ENCODE peak calls at places on chromosome 19, in nine cellular contexts. V is left ventricle myocardium inferior, G is dorsolateral prefrontal cortex, C is psoas muscle, Y is ascending aorta, Z is heart right ventricle, H is SJCRH30, S is stomach, N is BJ. B is an unnamed sample.

GRCh38 chr19:53466726-53467125 is 807 bp upstream of the ZNF813 start:
- DNase-seq in Z (no peak), V (no peak), Y (no peak), N (no peak), C (no peak), S (no peak), H (no peak), G (no peak), B (no peak)

GRCh38 chr19:46878613-46879375 is 18.0 kb downstream of the ARHGAP35 start:
- DNase-seq in G (no peak), S (no peak), Z (no peak), C (peak; percentile 58), V (no peak), N (peak; percentile 68), H (peak; percentile 50), Y (no peak), B (no peak)

GRCh38 chr19:4519521-4520277 is 1.4 kb upstream of the PLIN4 start:
- DNase-seq in V (peak; percentile 66), C (no peak), H (no peak), Y (no peak), Z (peak; percentile 42), N (no peak), G (no peak), S (no peak), B (no peak)

GRCh38 chr19:47044946-47045866 is 3.2 kb downstream of the TMEM160 start:
- DNase-seq in S (no peak), H (no peak), V (no peak), N (no peak), Z (no peak), C (no peak), G (no peak), Y (no peak), B (no peak)

GRCh38 chr19:1265611-1266115 is 3.5 kb upstream of the CIRBP start:
- DNase-seq in Y (peak; percentile 76), V (peak; percentile 71), C (peak; percentile 91), S (no peak), N (no peak), H (peak; percentile 66), G (no peak), Z (peak; percentile 73), B (no peak)

GRCh38 chr19:36103842-36104552 is 6.9 kb upstream of the OVOL3 start:
- DNase-seq in Y (no peak), H (no peak), S (no peak), Z (no peak), C (no peak), V (no peak), G (no peak), N (no peak), B (no peak)

GRCh38 chr19:46271488-46272197 is 25.2 kb upstream of the HIF3A start:
- DNase-seq in N (peak; percentile 71), Z (no peak), H (no peak), V (no peak), C (no peak), G (no peak), S (no peak), Y (no peak), B (no peak)

GRCh38 chr19:35249848-35250711 is 1.3 kb downstream of the LSR start:
- DNase-seq in N (no peak), H (no peak), Z (no peak), Y (no peak), S (no peak), V (no peak), G (no peak), C (no peak), B (peak; percentile 17)

GRCh38 chr19:13872339-13872694 is 4.6 kb upstream of the NANOS3 start:
- DNase-seq in V (no peak), H (no peak), G (no peak), Z (no peak), N (no peak), C (no peak), Y (no peak), S (no peak), B (no peak)

GRCh38 chr19:1027953-1028902 is 1.8 kb downstream of the CNN2 start:
- DNase-seq in N (peak; percentile 76), Z (peak; percentile 62), G (no peak), Y (no peak), V (peak; percentile 61), S (peak; percentile 80), C (peak; percentile 78), H (peak; percentile 97), B (peak; percentile 88)

GRCh38 chr19:6970478-6970877 is 50.8 kb downstream of the MBD3L2B start:
- DNase-seq in Y (no peak), V (no peak), C (no peak), G (no peak), H (peak; percentile 16), Z (no peak), N (no peak), S (no peak), B (no peak)

GRCh38 chr19:57103573-57104277 is 16.1 kb upstream of the USP29 start:
- DNase-seq in V (peak; percentile 38), Z (peak; percentile 39), C (peak; percentile 59), G (peak; percentile 65), N (peak; percentile 1), Y (no peak), S (peak; percentile 41), H (peak; percentile 59), B (peak; percentile 68)

GRCh38 chr19:932647-933552 is 7.1 kb downstream of the ARID3A start:
- DNase-seq in Z (peak; percentile 81), C (peak; percentile 86), N (peak; percentile 77), V (peak; percentile 84), G (no peak), Y (no peak), S (peak; percentile 71), H (peak; percentile 89), B (peak; percentile 56)

GRCh38 chr19:16834747-16835146 is 5.5 kb downstream of the SIN3B start:
- DNase-seq in N (no peak), V (no peak), H (no peak), Y (no peak), C (no peak), S (no peak), Z (no peak), G (no peak), B (no peak)

GRCh38 chr19:34985249-34986022 is 14.7 kb upstream of the GRAMD1A start:
- DNase-seq in C (peak; percentile 60), N (no peak), S (peak; percentile 57), Y (no peak), H (no peak), Z (peak; percentile 61), G (no peak), V (peak; percentile 65), B (peak; percentile 37)

GRCh38 chr19:18091217-18091608 is 4.5 kb upstream of the IL12RB1 start:
- DNase-seq in Z (peak; percentile 32), H (no peak), N (no peak), S (peak; percentile 61), V (peak; percentile 52), C (peak; percentile 69), Y (peak; percentile 52), G (no peak), B (peak; percentile 94)

GRCh38 chr19:2740314-2740656 is 468 bp upstream of the SLC39A3 start:
- DNase-seq in C (no peak), Z (no peak), N (no peak), G (no peak), S (no peak), V (no peak), H (no peak), Y (no peak), B (no peak)
- H3K4me3 ChIP-seq in C (peak overlapping the region; percentile 96), Z (peak overlapping the region; percentile 74), N (no peak overlapping the region), G (peak overlapping the region; percentile 98), S (peak overlapping the region; percentile 94), V (peak overlapping the region; percentile 98), H (no peak overlapping the region), Y (no peak overlapping the region), B (peak overlapping the region; percentile 97)

DNA sequence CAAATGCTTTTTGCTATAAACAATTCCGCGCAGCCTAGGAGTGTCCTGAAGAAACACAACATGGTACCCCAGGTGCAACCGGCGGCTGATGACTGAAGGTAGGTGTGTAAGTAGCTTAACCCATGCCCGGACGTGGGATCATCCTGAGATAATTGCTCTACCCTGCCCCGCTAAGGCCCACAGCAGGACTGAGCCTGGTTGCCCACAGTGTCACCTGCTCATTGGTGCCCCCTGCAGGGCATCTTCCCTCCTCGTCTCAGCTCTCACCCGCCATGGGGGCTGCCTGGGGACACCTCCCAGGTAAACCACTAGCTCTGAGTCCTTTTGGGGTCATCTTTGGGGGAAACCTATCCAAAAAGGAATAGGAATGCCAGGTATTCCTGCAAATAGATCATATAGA is 22.3 kb downstream of the TMEM161A start:
- DNase-seq in N (no peak), G (no peak), Y (no peak), C (peak; percentile 78), Z (peak; percentile 43), S (peak; percentile 29), H (no peak), V (no peak), B (peak; percentile 68)
- H3K4me3 ChIP-seq in N (no peak overlapping the region), G (no peak overlapping the region), Y (no peak overlapping the region), C (no peak overlapping the region), Z (no peak overlapping the region), S (no peak overlapping the region), H (no peak overlapping the region), V (no peak overlapping the region), B (no peak overlapping the region)

GRCh38 chr19:44757735-44758505 is 9.4 kb downstream of the BCL3 start:
- DNase-seq in H (no peak), Y (no peak), V (peak; percentile 88), N (no peak), Z (peak; percentile 87), C (peak; percentile 87), G (no peak), S (peak; percentile 61), B (no peak)
- H3K4me3 ChIP-seq in H (no peak overlapping the region), Y (peak overlapping the region; percentile 60), V (peak overlapping the region; percentile 70), N (peak overlapping the region; percentile 44), Z (peak overlapping the region; percentile 64), C (peak overlapping the region; percentile 64), G (peak overlapping the region; percentile 60), S (peak overlapping the region; percentile 75), B (peak overlapping the region; percentile 15)

GRCh38 chr19:15426485-15427349 is 7.9 kb upstream of the AKAP8L start:
- DNase-seq in C (peak; percentile 46), N (no peak), G (no peak), Y (no peak), H (peak; percentile 51), V (no peak), S (no peak), Z (no peak), B (no peak)

GRCh38 chr19:15429825-15430467 is 11.2 kb upstream of the AKAP8L start:
- DNase-seq in N (no peak), Y (no peak), H (no peak), Z (no peak), S (no peak), G (no peak), V (no peak), C (peak; percentile 38), B (no peak)

GRCh38 chr19:15428956-15429824 is 10.4 kb upstream of the AKAP8L start:
- DNase-seq in G (no peak), S (no peak), V (no peak), N (no peak), Y (no peak), H (no peak), Z (no peak), C (peak; percentile 50), B (no peak)

GRCh38 chr19:15427350-15427700 is 8.5 kb upstream of the AKAP8L start:
- DNase-seq in S (no peak), N (no peak), G (no peak), V (no peak), H (no peak), Z (no peak), Y (no peak), C (peak; percentile 30), B (peak; percentile 43)

DNA sequence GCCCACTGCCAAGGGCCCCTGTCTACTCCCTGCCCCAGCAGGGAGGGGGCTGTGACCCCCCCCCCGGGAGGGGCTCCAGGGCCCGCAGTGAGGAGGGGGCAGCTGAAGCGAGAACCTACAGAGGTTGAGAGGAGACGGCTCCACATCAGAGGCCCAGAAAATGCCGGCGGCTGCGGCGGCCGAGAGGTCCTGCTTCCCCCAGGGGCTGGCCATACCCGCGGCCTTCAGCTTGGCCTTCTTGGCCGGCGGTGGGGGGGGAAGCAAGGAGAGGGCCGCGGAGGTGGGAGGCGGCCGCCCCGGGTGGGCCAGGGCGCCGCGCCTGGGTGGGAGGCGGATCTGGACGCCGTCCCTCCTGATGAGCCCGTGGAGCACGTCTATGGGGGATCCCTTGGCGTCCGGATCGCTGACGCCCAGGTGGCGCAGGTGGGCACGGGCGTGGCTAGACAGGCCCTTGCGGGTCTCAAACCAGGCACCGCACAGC is 9.2 kb upstream of the AKAP8L start:
- DNase-seq in Z (no peak), S (no peak), C (peak; percentile 57), H (no peak), V (no peak), Y (no peak), G (no peak), N (no peak), B (peak; percentile 44)
- H3K4me3 ChIP-seq in Z (no peak overlapping the region), S (no peak overlapping the region), C (no peak overlapping the region), H (no peak overlapping the region), V (no peak overlapping the region), Y (no peak overlapping the region), G (no peak overlapping the region), N (no peak overlapping the region), B (no peak overlapping the region)

B was measured in Peyer's patch.